ENCODE peak calls at places on chromosomes 2 and 18, in four cellular contexts. Y is OCI-LY7; Z is Caki2; P is activated T-helper 1 cell treated with anti-CD3 and anti-CD28 coated beads, Interleukin-12 subunit alpha, Interleukin-12 subunit beta, Interleukin-2, Interleukin-4 antibody, amounts not matched to agents 30 ng/mL and 10 ng/mL and 1 ng/mL, durations not matched to agents 14 hours and 24 hours and 36 hours. G is an unnamed sample.
A peak's percentile ranks its signal among the peaks of the same experiment; 100 is the strongest.

GRCh38 chr2:73214120-73215035 is at the start of gene SMYD5:
- DNase-seq in P (peak; percentile 85), Z (peak; percentile 78), Y (peak; percentile 90), G (peak; percentile 89)

GRCh38 chr2:136248242-136248641 is 130.3 kb upstream of the CXCR4 start:
- DNase-seq in Z (no peak), Y (no peak), P (no peak), G (no peak)

GRCh38 chr2:108106746-108107145 is 120.4 kb downstream of the SLC5A7 start:
- DNase-seq in Z (no peak), Y (no peak), P (no peak), G (no peak)

GRCh38 chr18:9849407-9849961 is 36.3 kb upstream of the TXNDC2 start:
- DNase-seq in P (no peak), Y (no peak), Z (no peak), G (no peak)

GRCh38 chr18:37299471-37300304 is 265.9 kb downstream of the CELF4 start:
- DNase-seq in Y (no peak), Z (peak; percentile 94), P (no peak), G (no peak)

GRCh38 chr2:189297446-189297845 is 117.9 kb upstream of the COL5A2 start:
- DNase-seq in Z (no peak), Y (no peak), P (no peak), G (no peak)

GRCh38 chr18:2971741-2972552 is 41.0 kb downstream of the LPIN2 start:
- DNase-seq in P (peak; percentile 62), Z (no peak), Y (peak; percentile 45), G (peak; percentile 65)

GRCh38 chr2:191976436-191976835 is 129.5 kb upstream of the CAVIN2 start:
- DNase-seq in Y (no peak), P (no peak), Z (peak; percentile 89), G (no peak)

GRCh38 chr2:157980020-157980419 is 103.9 kb upstream of the ACVR1 start:
- DNase-seq in P (no peak), Y (no peak), Z (no peak), G (no peak)

GRCh38 chr2:167924556-167924955 is 322.8 kb downstream of the STK39 start:
- DNase-seq in Z (no peak), Y (no peak), P (no peak), G (no peak)

GRCh38 chr2:230942920-230943896 is 18.2 kb upstream of the GPR55 start:
- DNase-seq in Z (no peak), P (no peak), Y (no peak), G (no peak)

GRCh38 chr2:41602351-41602750 is 445.5 kb upstream of the PKDCC start:
- DNase-seq in P (no peak), Z (no peak), Y (no peak), G (no peak)

GRCh38 chr18:77967071-77967470 is 717.4 kb downstream of the GALR1 start:
- DNase-seq in Z (no peak), P (no peak), Y (no peak), G (no peak)

GRCh38 chr2:60867848-60868247 is 13.5 kb upstream of the REL start:
- DNase-seq in Z (no peak), Y (peak; percentile 81), P (no peak), G (no peak)

GRCh38 chr2:242031481-242032019 is 162.0 kb downstream of the RTP5 start:
- DNase-seq in Y (peak; percentile 7), P (peak; percentile 46), Z (peak; percentile 28), G (peak; percentile 62)

GRCh38 chr2:238085899-238086298 is 14.2 kb upstream of the ESPNL start:
- DNase-seq in P (no peak), Z (no peak), Y (no peak), G (no peak)

GRCh38 chr2:96117701-96118588 is 1.6 kb upstream of the ADRA2B start:
- DNase-seq in Y (peak; percentile 33), Z (no peak), P (no peak), G (no peak)

GRCh38 chr2:43934567-43934966 is 61.2 kb downstream of the LRPPRC start:
- DNase-seq in Z (peak; percentile 19), Y (no peak), P (no peak), G (no peak)

GRCh38 chr18:10035306-10035991 is 121.6 kb downstream of the VAPA start:
- DNase-seq in Y (no peak), P (no peak), Z (no peak), G (no peak)

GRCh38 chr2:112884869-112885502 is 26.0 kb upstream of the IL37 start:
- DNase-seq in Z (peak; percentile 16), P (peak; percentile 64), Y (peak; percentile 68), G (peak; percentile 58)

GRCh38 chr2:28658369-28658768 is 93.3 kb upstream of the PPP1CB start:
- DNase-seq in Y (no peak), P (no peak), Z (peak; percentile 46), G (no peak)

GRCh38 chr18:51068111-51068510 is 38.1 kb downstream of the SMAD4 start:
- DNase-seq in Y (no peak), P (no peak), Z (no peak), G (no peak)

GRCh38 chr2:144460981-144461766 is 58.7 kb downstream of the ZEB2 start:
- DNase-seq in Z (no peak), Y (no peak), P (no peak), G (no peak)

GRCh38 chr2:24491626-24492282 is 700 bp downstream of the NCOA1 start:
- DNase-seq in P (peak; percentile 54), Y (peak; percentile 54), Z (peak; percentile 24), G (peak; percentile 57)

GRCh38 chr2:173205375-173205774 is 129.7 kb downstream of the MAP3K20 start:
- DNase-seq in Z (no peak), Y (no peak), P (no peak), G (no peak)

GRCh38 chr2:62604336-62604735 is 98.3 kb upstream of the TMEM17 start:
- DNase-seq in Z (no peak), Y (no peak), P (no peak), G (no peak)

GRCh38 chr2:47270421-47270820 is 115.3 kb upstream of the STPG4 start:
- DNase-seq in P (no peak), Z (no peak), Y (no peak), G (no peak)

GRCh38 chr2:219698684-219699439 is 71.4 kb downstream of the SLC4A3 start:
- DNase-seq in Y (no peak), Z (no peak), P (no peak), G (no peak)

GRCh38 chr2:133667085-133667484 is 98.8 kb upstream of the NCKAP5 start:
- DNase-seq in Y (no peak), P (no peak), Z (peak; percentile 75), G (no peak)

GRCh38 chr2:88580088-88580487 is 47.2 kb downstream of the EIF2AK3 start:
- DNase-seq in Y (no peak), P (no peak), Z (no peak), G (no peak)

GRCh38 chr2:196284901-196285589 is 113.7 kb upstream of the STK17B start:
- DNase-seq in Z (no peak), P (no peak), Y (no peak), G (no peak)

GRCh38 chr2:98518106-98518505 is 73.4 kb downstream of the INPP4A start:
- DNase-seq in Z (no peak), P (peak; percentile 26), Y (peak; percentile 32), G (peak; percentile 56)

GRCh38 chr2:203951366-203951902 is 14.9 kb downstream of the ICOS start:
- DNase-seq in Z (no peak), P (peak; percentile 34), Y (peak; percentile 7), G (no peak)

GRCh38 chr2:64930159-64930558 is 59.0 kb upstream of the SLC1A4 start:
- DNase-seq in Z (no peak), Y (no peak), P (no peak), G (no peak)

GRCh38 chr2:17620841-17621240 is 80.3 kb downstream of the VSNL1 start:
- DNase-seq in Z (no peak), Y (no peak), P (no peak), G (no peak)

GRCh38 chr2:238688197-238689153 is 159.4 kb upstream of the TWIST2 start:
- DNase-seq in P (no peak), Y (no peak), Z (no peak), G (no peak)